ENCODE peak calls at places on chromosomes 1 and 21, in ten cellular contexts. N, I, E, Y, R, H, F, A, V and S are unnamed samples.

GRCh38 chr1:16023050-16023653 is 1.3 kb downstream of the CLCNKA start:
- DNase-seq in N (no peak), I (no peak), E (no peak), Y (no peak), R (no peak), H (no peak), F (no peak), A (no peak), V (no peak), S (no peak)

GRCh38 chr1:172467446-172467845 is 23.6 kb upstream of the PIGC start:
- DNase-seq in N (no peak), I (no peak), E (no peak), Y (no peak), R (no peak), H (no peak), F (no peak), A (no peak), V (no peak), S (no peak)

GRCh38 chr1:85862456-85862855 is 154.2 kb upstream of the ZNHIT6 start:
- DNase-seq in N (no peak), I (peak; percentile 79), E (no peak), Y (no peak), R (no peak), H (no peak), F (no peak), A (no peak), V (no peak), S (peak; percentile 21)

GRCh38 chr1:46180082-46180616 is 3.9 kb upstream of the P3R3URF start:
- DNase-seq in N (no peak), I (no peak), E (no peak), Y (peak; percentile 54), R (peak; percentile 74), H (no peak), F (no peak), A (no peak), V (peak; percentile 75), S (no peak)

GRCh38 chr21:35229290-35229689 is 180.2 kb upstream of the RUNX1 start:
- DNase-seq in N (no peak), I (no peak), E (no peak), Y (no peak), R (no peak), H (no peak), F (no peak), A (no peak), V (no peak), S (no peak)

GRCh38 chr1:49995734-49996133 is 28.0 kb downstream of the AGBL4 start:
- DNase-seq in N (no peak), I (no peak), E (no peak), Y (no peak), R (no peak), H (no peak), F (no peak), A (no peak), V (peak; percentile 1), S (no peak)

GRCh38 chr1:9721606-9722377 is 70.3 kb downstream of the PIK3CD start:
- DNase-seq in N (no peak), I (peak; percentile 14), E (no peak), Y (peak; percentile 77), R (no peak), H (peak; percentile 86), F (no peak), A (no peak), V (peak; percentile 27), S (peak; percentile 32)

GRCh38 chr1:233368106-233368783 is 40.7 kb downstream of the MAP3K21 start:
- DNase-seq in N (no peak), I (peak; percentile 50), E (peak; percentile 5), Y (no peak), R (no peak), H (no peak), F (no peak), A (no peak), V (no peak), S (peak; percentile 56)

GRCh38 chr1:32047701-32048100 is 25.0 kb upstream of the TMEM39B start:
- DNase-seq in N (no peak), I (peak; percentile 42), E (no peak), Y (no peak), R (no peak), H (no peak), F (no peak), A (no peak), V (no peak), S (no peak)

GRCh38 chr1:110433803-110434202 is 17.1 kb upstream of the PROK1 start:
- DNase-seq in N (peak; percentile 47), I (peak; percentile 17), E (no peak), Y (peak; percentile 74), R (no peak), H (no peak), F (no peak), A (no peak), V (peak; percentile 80), S (peak; percentile 35)

GRCh38 chr1:156624814-156625435 is 5.7 kb downstream of the HAPLN2 start:
- DNase-seq in N (no peak), I (no peak), E (no peak), Y (peak; percentile 34), R (no peak), H (no peak), F (no peak), A (no peak), V (no peak), S (no peak)

GRCh38 chr1:156626079-156626438 is 6.8 kb downstream of the HAPLN2 start:
- DNase-seq in N (no peak), I (no peak), E (no peak), Y (no peak), R (no peak), H (no peak), F (no peak), A (no peak), V (no peak), S (no peak)

GRCh38 chr1:156625436-156626078 is 6.3 kb downstream of the HAPLN2 start:
- DNase-seq in N (peak; percentile 52), I (peak; percentile 46), E (no peak), Y (peak; percentile 79), R (no peak), H (peak; percentile 68), F (no peak), A (no peak), V (peak; percentile 47), S (peak; percentile 54)

GRCh38 chr1:156622581-156623297 is 3.5 kb downstream of the HAPLN2 start:
- DNase-seq in N (no peak), I (no peak), E (no peak), Y (no peak), R (no peak), H (no peak), F (no peak), A (no peak), V (no peak), S (no peak)

GRCh38 chr1:156623946-156624813 is 5.0 kb downstream of the HAPLN2 start:
- DNase-seq in N (peak; percentile 60), I (peak; percentile 37), E (no peak), Y (peak; percentile 89), R (no peak), H (peak; percentile 41), F (no peak), A (no peak), V (peak; percentile 48), S (peak; percentile 43)
- TF ChIP-seq CTCF in N (peak; percentile 48), I (peak; percentile 39), E (peak; percentile 48), Y (peak; percentile 55), R (peak; percentile 85), H (peak; percentile 15), F (peak; percentile 41), A (peak; percentile 58), V (peak; percentile 37), S (peak; percentile 29)

DNA sequence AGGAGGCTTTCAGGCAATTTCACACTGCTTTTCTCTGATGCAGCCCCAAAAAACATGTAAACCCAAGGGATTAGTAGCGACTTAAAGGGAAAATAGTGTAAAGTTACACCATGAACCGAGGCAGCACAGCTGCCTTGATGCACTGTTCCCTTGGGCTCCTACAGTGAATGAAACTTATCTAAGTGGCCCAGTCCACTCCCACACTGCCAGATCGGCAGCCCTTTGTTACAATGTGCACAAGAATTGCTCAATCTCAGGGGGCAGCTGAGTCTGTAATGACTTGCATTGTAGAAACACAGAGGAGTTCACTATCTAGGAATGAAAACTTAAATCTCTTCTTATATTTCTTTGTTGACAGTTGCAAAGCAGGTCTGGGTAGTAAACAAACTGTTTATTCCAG is 120.8 kb upstream of the ADGRL2 start:
- DNase-seq in N (no peak), I (peak; percentile 61), E (no peak), Y (peak; percentile 82), R (no peak), H (no peak), F (no peak), A (no peak), V (peak; percentile 68), S (peak; percentile 93)
- H3K4me3 ChIP-seq in N (peak overlapping the region; percentile 30), I (no peak overlapping the region), E (no peak overlapping the region), Y (no peak overlapping the region), R (no peak overlapping the region), H (no peak overlapping the region), F (no peak overlapping the region), A (no peak overlapping the region), V (no peak overlapping the region), S (no peak overlapping the region)

GRCh38 chr1:6143392-6143791 is 36.7 kb downstream of the CHD5 start:
- DNase-seq in N (no peak), I (no peak), E (no peak), Y (no peak), R (no peak), H (no peak), F (no peak), A (no peak), V (peak; percentile 26), S (no peak)

GRCh38 chr1:6142734-6143133 is 37.4 kb downstream of the CHD5 start:
- DNase-seq in N (no peak), I (no peak), E (no peak), Y (no peak), R (no peak), H (no peak), F (no peak), A (no peak), V (no peak), S (no peak)

GRCh38 chr1:6140413-6140812 is 39.7 kb downstream of the CHD5 start:
- DNase-seq in N (no peak), I (no peak), E (no peak), Y (no peak), R (no peak), H (no peak), F (no peak), A (no peak), V (no peak), S (no peak)

GRCh38 chr1:6142036-6142621 is 38.0 kb downstream of the CHD5 start:
- DNase-seq in N (no peak), I (no peak), E (no peak), Y (no peak), R (no peak), H (no peak), F (no peak), A (no peak), V (no peak), S (no peak)

DNA sequence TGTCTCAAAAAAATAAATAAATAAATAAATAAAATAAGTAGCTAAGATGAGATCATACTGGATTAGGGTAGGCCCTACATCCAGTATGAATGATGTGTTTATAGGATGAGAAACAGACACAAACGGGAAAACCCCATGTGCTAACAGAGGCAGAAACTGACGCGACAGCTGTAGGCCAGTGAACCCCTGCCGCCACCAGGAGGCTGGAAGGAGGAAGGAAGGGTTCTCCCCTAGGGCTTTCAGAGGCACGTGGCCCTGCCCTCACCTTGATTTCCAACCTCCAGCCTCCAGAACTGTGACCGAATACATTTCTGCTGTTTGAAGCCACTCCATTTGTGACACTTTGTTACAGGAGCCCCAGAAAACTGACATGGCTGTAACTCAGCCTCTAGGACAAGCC is 38.5 kb downstream of the CHD5 start:
- DNase-seq in N (no peak), I (no peak), E (peak; percentile 11), Y (peak; percentile 43), R (no peak), H (no peak), F (no peak), A (no peak), V (peak; percentile 30), S (no peak)
- TF ChIP-seq CTCF in N (no peak), I (no peak), E (peak; percentile 32), Y (peak; percentile 40), R (no peak), H (no peak), F (peak; percentile 23), A (peak; percentile 45), V (peak; percentile 22), S (no peak)

GRCh38 chr1:226661271-226661670 is 77.8 kb downstream of the ITPKB start:
- DNase-seq in N (no peak), I (no peak), E (no peak), Y (no peak), R (no peak), H (no peak), F (no peak), A (no peak), V (peak; percentile 56), S (no peak)
- H3K4me3 ChIP-seq in N (no peak overlapping the region), I (no peak overlapping the region), E (no peak overlapping the region), Y (no peak overlapping the region), R (no peak overlapping the region), H (no peak overlapping the region), F (no peak overlapping the region), A (no peak overlapping the region), V (no peak overlapping the region), S (no peak overlapping the region)